ENCODE peak calls at places on chromosomes 13 and 19, in eight cellular contexts. One of them, this sample, is unnamed.

GRCh38 chr19:6730153-6730804 is 7.1 kb downstream of the GPR108 start:
- DNase-seq in CD4-positive, alpha-beta memory T cell: no peak
- DNase-seq in GM04503: no peak
- DNase-seq in posterior cingulate gyrus: peak; percentile 45
- DNase-seq in central memory CD4-positive, alpha-beta T cell: no peak
- DNase-seq in NCI-H226: peak; percentile 77
- DNase-seq in left lung: peak; percentile 91
- DNase-seq in EH: no peak
- DNase-seq in this sample: peak; percentile 22

GRCh38 chr19:51366050-51366998 is at the start of gene ETFB:
- DNase-seq in CD4-positive, alpha-beta memory T cell: peak; percentile 88
- DNase-seq in GM04503: peak; percentile 88
- DNase-seq in posterior cingulate gyrus: peak; percentile 97
- DNase-seq in central memory CD4-positive, alpha-beta T cell: peak; percentile 87
- DNase-seq in NCI-H226: peak; percentile 99
- DNase-seq in left lung: peak; percentile 96
- DNase-seq in EH: peak; percentile 99
- DNase-seq in this sample: peak; percentile 98

GRCh38 chr13:85283408-85283807 is 515.8 kb downstream of the SLITRK6 start:
- DNase-seq in CD4-positive, alpha-beta memory T cell: no peak
- DNase-seq in GM04503: no peak
- DNase-seq in posterior cingulate gyrus: no peak
- DNase-seq in central memory CD4-positive, alpha-beta T cell: no peak
- DNase-seq in NCI-H226: peak; percentile 26
- DNase-seq in left lung: no peak
- DNase-seq in EH: no peak
- DNase-seq in this sample: no peak

GRCh38 chr13:89432997-89433396 is 1761.8 kb downstream of the SLITRK5 start:
- DNase-seq in CD4-positive, alpha-beta memory T cell: no peak
- DNase-seq in GM04503: no peak
- DNase-seq in posterior cingulate gyrus: no peak
- DNase-seq in central memory CD4-positive, alpha-beta T cell: no peak
- DNase-seq in NCI-H226: no peak
- DNase-seq in left lung: no peak
- DNase-seq in EH: no peak
- DNase-seq in this sample: no peak

GRCh38 chr13:39370048-39370447 is 232.9 kb downstream of the LHFPL6 start:
- DNase-seq in CD4-positive, alpha-beta memory T cell: no peak
- DNase-seq in GM04503: no peak
- DNase-seq in posterior cingulate gyrus: no peak
- DNase-seq in central memory CD4-positive, alpha-beta T cell: no peak
- DNase-seq in NCI-H226: no peak
- DNase-seq in left lung: no peak
- DNase-seq in EH: no peak
- DNase-seq in this sample: no peak

GRCh38 chr13:88074794-88075509 is 403.8 kb downstream of the SLITRK5 start:
- DNase-seq in CD4-positive, alpha-beta memory T cell: no peak
- DNase-seq in GM04503: no peak
- DNase-seq in posterior cingulate gyrus: no peak
- DNase-seq in central memory CD4-positive, alpha-beta T cell: no peak
- DNase-seq in NCI-H226: peak; percentile 50
- DNase-seq in left lung: no peak
- DNase-seq in EH: no peak
- DNase-seq in this sample: no peak

GRCh38 chr19:15173746-15174404 is 26.9 kb downstream of the NOTCH3 start:
- DNase-seq in CD4-positive, alpha-beta memory T cell: no peak
- DNase-seq in GM04503: no peak
- DNase-seq in posterior cingulate gyrus: no peak
- DNase-seq in central memory CD4-positive, alpha-beta T cell: no peak
- DNase-seq in NCI-H226: no peak
- DNase-seq in left lung: no peak
- DNase-seq in EH: no peak
- DNase-seq in this sample: no peak

GRCh38 chr13:33751151-33751550 is 66.8 kb upstream of the RFC3 start:
- DNase-seq in CD4-positive, alpha-beta memory T cell: no peak
- DNase-seq in GM04503: peak; percentile 39
- DNase-seq in posterior cingulate gyrus: no peak
- DNase-seq in central memory CD4-positive, alpha-beta T cell: no peak
- DNase-seq in NCI-H226: peak; percentile 57
- DNase-seq in left lung: no peak
- DNase-seq in EH: peak; percentile 53
- DNase-seq in this sample: no peak

GRCh38 chr19:3253270-3253669 is 28.8 kb downstream of the CELF5 start:
- DNase-seq in CD4-positive, alpha-beta memory T cell: no peak
- DNase-seq in GM04503: no peak
- DNase-seq in posterior cingulate gyrus: no peak
- DNase-seq in central memory CD4-positive, alpha-beta T cell: no peak
- DNase-seq in NCI-H226: no peak
- DNase-seq in left lung: no peak
- DNase-seq in EH: no peak
- DNase-seq in this sample: no peak

GRCh38 chr19:3407556-3408516 is 41.5 kb downstream of the NFIC start:
- DNase-seq in CD4-positive, alpha-beta memory T cell: no peak
- DNase-seq in GM04503: no peak
- DNase-seq in posterior cingulate gyrus: peak; percentile 71
- DNase-seq in central memory CD4-positive, alpha-beta T cell: no peak
- DNase-seq in NCI-H226: no peak
- DNase-seq in left lung: no peak
- DNase-seq in EH: no peak
- DNase-seq in this sample: peak; percentile 34

GRCh38 chr13:32408296-32408998 is 19.5 kb downstream of the N4BP2L1 start:
- DNase-seq in CD4-positive, alpha-beta memory T cell: peak; percentile 9
- DNase-seq in GM04503: no peak
- DNase-seq in posterior cingulate gyrus: no peak
- DNase-seq in central memory CD4-positive, alpha-beta T cell: no peak
- DNase-seq in NCI-H226: no peak
- DNase-seq in left lung: no peak
- DNase-seq in EH: no peak
- DNase-seq in this sample: no peak

GRCh38 chr19:3508771-3509535 is 2.8 kb downstream of the FZR1 start:
- DNase-seq in CD4-positive, alpha-beta memory T cell: no peak
- DNase-seq in GM04503: no peak
- DNase-seq in posterior cingulate gyrus: no peak
- DNase-seq in central memory CD4-positive, alpha-beta T cell: no peak
- DNase-seq in NCI-H226: no peak
- DNase-seq in left lung: peak; percentile 74
- DNase-seq in EH: peak; percentile 28
- DNase-seq in this sample: no peak

This sample was measured in caudate nucleus.